ENCODE peak calls at places on chromosomes 11 and 22, in nine cellular contexts. D, A, X, U, R, L, Z, M and E are unnamed samples. For H3K4me1, the result is how much of the 10 kb centered on the place peaks cover.

GRCh38 chr22:44901301-44901700 is 108.5 kb downstream of the PHF21B start:
- DNase-seq in D (no peak), A (peak), X (no peak), U (no peak), R (no peak), L (no peak), Z (no peak), M (no peak), E (no peak)

GRCh38 chr11:69495441-69496201 is 14.2 kb downstream of the LINC01488 start:
- DNase-seq in D (no peak), A (no peak), X (no peak), U (no peak), R (no peak), L (no peak), Z (no peak), M (no peak), E (peak)

GRCh38 chr22:30287626-30288413 is 1.5 kb downstream of the CASTOR1 start:
- DNase-seq in D (peak), A (peak), X (peak), U (peak), R (peak), L (peak), Z (peak), M (peak), E (peak)

GRCh38 chr22:19576460-19577421 is 52.5 kb upstream of the CLDN5 start:
- DNase-seq in D (peak), A (peak), X (no peak), U (peak), R (peak), L (no peak), Z (no peak), M (no peak), E (no peak)

GRCh38 chr11:46375392-46376101 is 5.9 kb upstream of the MDK start:
- DNase-seq in D (no peak), A (no peak), X (no peak), U (no peak), R (no peak), L (peak), Z (no peak), M (no peak), E (no peak)

GRCh38 chr22:40367342-40367741 is 3.1 kb upstream of the SGSM3 start:
- DNase-seq in D (no peak), A (no peak), X (no peak), U (no peak), R (no peak), L (no peak), Z (no peak), M (no peak), E (peak)

GRCh38 chr11:113675003-113675471 is 31.1 kb downstream of the TMPRSS5 start:
- DNase-seq in D (no peak), A (no peak), X (no peak), U (peak), R (no peak), L (no peak), Z (no peak), M (no peak), E (no peak)

GRCh38 chr11:56750190-56750589 is 1.7 kb upstream of the OR9G4 start:
- DNase-seq in D (no peak), A (no peak), X (no peak), U (no peak), R (no peak), L (no peak), Z (no peak), M (no peak), E (no peak)

GRCh38 chr11:17314232-17314547 is 37.4 kb upstream of the NCR3LG1 start:
- DNase-seq in D (no peak), A (no peak), X (no peak), U (peak), R (no peak), L (no peak), Z (no peak), M (no peak), E (no peak)

GRCh38 chr11:96338910-96339703 is 3.9 kb downstream of the MAML2 start:
- DNase-seq in D (no peak), A (peak), X (peak), U (peak), R (no peak), L (no peak), Z (no peak), M (peak), E (no peak)

GRCh38 chr22:48718818-48719500 is 1108.7 kb downstream of the BRD1 start:
- DNase-seq in D (no peak), A (no peak), X (no peak), U (no peak), R (no peak), L (no peak), Z (no peak), M (no peak), E (peak)

GRCh38 chr11:18974192-18974591 is 35.0 kb upstream of the MRGPRX1 start:
- DNase-seq in D (no peak), A (no peak), X (no peak), U (no peak), R (no peak), L (no peak), Z (no peak), M (no peak), E (no peak)

GRCh38 chr11:11993814-11994213 is 14.6 kb downstream of the DKK3 start:
- DNase-seq in D (no peak), A (no peak), X (no peak), U (peak), R (no peak), L (peak), Z (no peak), M (no peak), E (no peak)

GRCh38 chr11:19345848-19346681 is 105.3 kb upstream of the E2F8 start:
- DNase-seq in D (no peak), A (peak), X (no peak), U (no peak), R (no peak), L (no peak), Z (no peak), M (no peak), E (peak)

GRCh38 chr11:47143322-47143721 is 33.4 kb downstream of the ARFGAP2 start:
- DNase-seq in D (no peak), A (no peak), X (peak), U (peak), R (no peak), L (no peak), Z (no peak), M (no peak), E (no peak)

GRCh38 chr11:45880772-45881570 is 4.5 kb upstream of the MAPK8IP1 start:
- DNase-seq in D (no peak), A (no peak), X (peak), U (no peak), R (no peak), L (no peak), Z (no peak), M (no peak), E (no peak)

GRCh38 chr22:23786752-23787599 is at the start of gene SMARCB1:
- DNase-seq in D (peak), A (peak), X (peak), U (peak), R (peak), L (peak), Z (peak), M (peak), E (peak)
- H3K4me1 ChIP-seq in D (under half), A (under half), X (under half), U (under half), R (under half), L (under half), Z (under half), M (under half), E (under half)

GRCh38 chr11:2748814-2749554 is 49.2 kb upstream of the KCNQ1OT1 start:
- DNase-seq in D (no peak), A (no peak), X (no peak), U (no peak), R (no peak), L (peak), Z (no peak), M (no peak), E (peak)
- H3K27ac ChIP-seq in D (no peak), A (no peak), X (no peak), U (no peak), R (no peak), L (no peak), Z (no peak), M (no peak), E (no peak)

DNA sequence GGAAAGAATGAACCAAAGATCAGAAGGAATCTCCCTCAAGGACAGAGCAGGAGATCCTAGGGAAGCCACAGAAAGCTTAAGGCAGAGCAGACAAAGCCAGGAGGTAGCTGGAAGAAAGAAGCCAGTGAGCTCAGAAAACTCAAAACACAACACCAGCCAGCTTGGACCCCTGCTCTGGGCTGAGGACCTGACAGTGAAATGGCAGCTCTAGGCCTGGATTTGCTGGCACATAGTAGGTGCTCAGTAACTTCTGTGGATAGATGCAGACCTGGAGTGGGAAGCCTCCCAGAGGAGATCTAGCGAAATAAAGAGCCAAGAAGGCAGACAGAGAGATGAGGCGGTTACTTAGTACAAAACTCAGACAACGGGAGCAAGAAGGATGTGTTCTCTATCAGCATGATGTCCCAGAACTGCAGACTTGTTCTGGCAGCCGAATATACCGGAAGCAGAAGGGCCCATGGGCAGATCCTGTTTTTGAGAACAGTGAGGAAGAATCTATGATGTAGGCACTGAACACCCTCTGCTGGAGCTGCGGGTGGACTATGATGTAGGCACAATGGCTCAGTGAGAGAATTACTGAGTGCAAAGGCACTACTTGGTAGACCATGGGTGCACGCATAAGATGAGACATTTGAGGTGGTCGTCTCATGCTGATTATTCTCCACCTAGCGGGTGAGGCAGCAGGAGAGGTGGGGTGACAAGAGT is 4.8 kb downstream of the ROBO4 start:
- DNase-seq in D (no peak), A (no peak), X (no peak), U (no peak), R (no peak), L (no peak), Z (no peak), M (no peak), E (no peak)
- H3K4me1 ChIP-seq in D (under half), A (under half), X (under half), U (under half), R (under half), L (under half), Z (under half), M (under half), E (under half)

DNA sequence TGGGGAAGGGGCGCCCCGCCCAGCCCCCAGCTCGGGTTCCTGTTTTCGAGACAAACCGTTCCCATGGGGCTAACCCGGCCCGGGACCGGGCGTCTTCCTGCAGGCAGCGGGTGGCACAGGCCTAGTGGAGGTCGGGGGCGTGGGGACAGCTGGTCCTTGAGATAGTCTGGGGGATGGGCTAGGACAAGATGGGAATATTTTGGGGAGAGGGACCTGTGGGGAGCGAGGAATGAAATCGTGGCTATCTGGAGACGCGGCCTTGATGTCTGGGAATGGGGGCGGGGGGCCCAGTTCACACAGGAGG is 1.2 kb upstream of the RASGRP2 start:
- DNase-seq in D (peak), A (peak), X (no peak), U (no peak), R (no peak), L (peak), Z (peak), M (peak), E (peak)
- H3K27ac ChIP-seq in D (peak), A (peak), X (peak), U (no peak), R (peak), L (peak), Z (peak), M (peak), E (peak)